ENCODE peak calls at places on chromosomes 1 and 21, in six cellular contexts. One of them, this sample, is unnamed.
A peak's percentile ranks its signal among the peaks of the same experiment; 100 is the strongest.

GRCh38 chr1:23591460-23592208 is 32.3 kb upstream of the ID3 start:
- DNase-seq in neural progenitor cell: no peak
- DNase-seq in BE2C: no peak
- DNase-seq in cardiac muscle cell: no peak
- DNase-seq in neural crest cell: no peak
- DNase-seq in RWPE1: no peak
- DNase-seq in this sample: no peak

GRCh38 chr1:215631489-215631888 is 64.4 kb downstream of the KCTD3 start:
- DNase-seq in RWPE1: peak; percentile 53
- DNase-seq in BE2C: peak; percentile 67
- DNase-seq in neural crest cell: no peak
- DNase-seq in neural progenitor cell: peak; percentile 12
- DNase-seq in cardiac muscle cell: no peak
- DNase-seq in this sample: no peak

GRCh38 chr1:65056234-65056633 is 89.9 kb upstream of the JAK1 start:
- DNase-seq in neural crest cell: no peak
- DNase-seq in cardiac muscle cell: no peak
- DNase-seq in RWPE1: no peak
- DNase-seq in BE2C: no peak
- DNase-seq in neural progenitor cell: no peak
- DNase-seq in this sample: no peak

GRCh38 chr1:72481420-72481819 is 199.1 kb upstream of the NEGR1 start:
- DNase-seq in neural progenitor cell: no peak
- DNase-seq in BE2C: no peak
- DNase-seq in cardiac muscle cell: no peak
- DNase-seq in neural crest cell: no peak
- DNase-seq in RWPE1: no peak
- DNase-seq in this sample: no peak

GRCh38 chr1:171048014-171048413 is 42.7 kb upstream of the FMO3 start:
- DNase-seq in RWPE1: no peak
- DNase-seq in neural crest cell: no peak
- DNase-seq in BE2C: no peak
- DNase-seq in cardiac muscle cell: no peak
- DNase-seq in neural progenitor cell: no peak
- DNase-seq in this sample: no peak

GRCh38 chr1:180425956-180426355 is 76.4 kb downstream of the ACBD6 start:
- DNase-seq in neural crest cell: no peak
- DNase-seq in cardiac muscle cell: no peak
- DNase-seq in neural progenitor cell: no peak
- DNase-seq in BE2C: no peak
- DNase-seq in RWPE1: no peak
- DNase-seq in this sample: no peak

GRCh38 chr1:54285815-54286214 is 85.8 kb downstream of the MRPL37 start:
- DNase-seq in RWPE1: no peak
- DNase-seq in neural crest cell: no peak
- DNase-seq in BE2C: no peak
- DNase-seq in cardiac muscle cell: no peak
- DNase-seq in neural progenitor cell: no peak
- DNase-seq in this sample: no peak

GRCh38 chr21:19048088-19048672 is 644.6 kb upstream of the TMPRSS15 start:
- DNase-seq in RWPE1: no peak
- DNase-seq in cardiac muscle cell: no peak
- DNase-seq in neural progenitor cell: no peak
- DNase-seq in neural crest cell: no peak
- DNase-seq in BE2C: no peak
- DNase-seq in this sample: no peak

GRCh38 chr1:29682918-29683314 is 446.6 kb downstream of the PTPRU start:
- DNase-seq in neural progenitor cell: no peak
- DNase-seq in BE2C: no peak
- DNase-seq in cardiac muscle cell: peak; percentile 18
- DNase-seq in RWPE1: no peak
- DNase-seq in neural crest cell: no peak
- DNase-seq in this sample: no peak

GRCh38 chr1:240608707-240609106 is 3.2 kb downstream of the GREM2 start:
- DNase-seq in neural progenitor cell: peak; percentile 42
- DNase-seq in BE2C: peak; percentile 23
- DNase-seq in cardiac muscle cell: no peak
- DNase-seq in neural crest cell: no peak
- DNase-seq in RWPE1: no peak
- DNase-seq in this sample: no peak

GRCh38 chr21:44653656-44654575 is 543 bp downstream of the KRTAP12-4 start:
- DNase-seq in cardiac muscle cell: no peak
- DNase-seq in neural crest cell: no peak
- DNase-seq in BE2C: no peak
- DNase-seq in neural progenitor cell: no peak
- DNase-seq in RWPE1: no peak
- DNase-seq in this sample: no peak

GRCh38 chr1:158017800-158018595 is 24.6 kb downstream of the KIRREL1 start:
- DNase-seq in RWPE1: no peak
- DNase-seq in neural crest cell: no peak
- DNase-seq in cardiac muscle cell: peak; percentile 71
- DNase-seq in BE2C: no peak
- DNase-seq in neural progenitor cell: no peak
- DNase-seq in this sample: no peak

GRCh38 chr1:172510479-172510878 is 22.5 kb upstream of the SUCO start:
- DNase-seq in neural progenitor cell: no peak
- DNase-seq in BE2C: no peak
- DNase-seq in cardiac muscle cell: no peak
- DNase-seq in RWPE1: no peak
- DNase-seq in neural crest cell: no peak
- DNase-seq in this sample: no peak

GRCh38 chr1:1371354-1371740 is 3.7 kb downstream of the AURKAIP1 start:
- DNase-seq in BE2C: no peak
- DNase-seq in neural crest cell: no peak
- DNase-seq in RWPE1: no peak
- DNase-seq in cardiac muscle cell: peak; percentile 24
- DNase-seq in neural progenitor cell: no peak
- DNase-seq in this sample: no peak

GRCh38 chr21:42806489-42807140 is 72.7 kb downstream of the WDR4 start:
- DNase-seq in BE2C: no peak
- DNase-seq in neural crest cell: no peak
- DNase-seq in neural progenitor cell: peak; percentile 76
- DNase-seq in RWPE1: no peak
- DNase-seq in cardiac muscle cell: no peak
- DNase-seq in this sample: no peak

GRCh38 chr21:15293251-15293650 is 228.5 kb upstream of the NRIP1 start:
- DNase-seq in cardiac muscle cell: peak; percentile 96
- DNase-seq in RWPE1: peak; percentile 63
- DNase-seq in BE2C: no peak
- DNase-seq in neural progenitor cell: no peak
- DNase-seq in neural crest cell: no peak
- DNase-seq in this sample: no peak

GRCh38 chr1:229643996-229644748 is 18.1 kb downstream of the URB2 start:
- DNase-seq in BE2C: no peak
- DNase-seq in cardiac muscle cell: peak; percentile 23
- DNase-seq in neural crest cell: no peak
- DNase-seq in neural progenitor cell: no peak
- DNase-seq in RWPE1: no peak
- DNase-seq in this sample: no peak

GRCh38 chr1:84704872-84705426 is 14.7 kb upstream of the SSX2IP start:
- DNase-seq in BE2C: no peak
- DNase-seq in cardiac muscle cell: no peak
- DNase-seq in RWPE1: no peak
- DNase-seq in neural progenitor cell: no peak
- DNase-seq in neural crest cell: no peak
- DNase-seq in this sample: no peak

GRCh38 chr1:67429011-67429527 is 1.1 kb downstream of the SERBP1 start:
- DNase-seq in BE2C: no peak
- DNase-seq in neural crest cell: no peak
- DNase-seq in cardiac muscle cell: peak; percentile 26
- DNase-seq in RWPE1: no peak
- DNase-seq in neural progenitor cell: peak; percentile 24
- DNase-seq in this sample: no peak

GRCh38 chr1:95006681-95007080 is 66.1 kb downstream of the ALG14 start:
- DNase-seq in neural crest cell: no peak
- DNase-seq in cardiac muscle cell: peak; percentile 50
- DNase-seq in neural progenitor cell: no peak
- DNase-seq in BE2C: no peak
- DNase-seq in RWPE1: no peak
- DNase-seq in this sample: no peak

GRCh38 chr1:61851849-61852692 is 109.8 kb downstream of the PATJ start:
- DNase-seq in BE2C: no peak
- DNase-seq in RWPE1: peak; percentile 35
- DNase-seq in neural crest cell: no peak
- DNase-seq in neural progenitor cell: peak; percentile 73
- DNase-seq in cardiac muscle cell: peak; percentile 89
- DNase-seq in this sample: no peak

GRCh38 chr1:185054365-185055060 is 9.2 kb downstream of the RNF2 start:
- DNase-seq in BE2C: no peak
- DNase-seq in cardiac muscle cell: no peak
- DNase-seq in neural progenitor cell: no peak
- DNase-seq in RWPE1: no peak
- DNase-seq in neural crest cell: no peak
- DNase-seq in this sample: no peak

GRCh38 chr1:30680429-30680828 is 43.0 kb downstream of the MATN1 start:
- DNase-seq in neural progenitor cell: no peak
- DNase-seq in cardiac muscle cell: no peak
- DNase-seq in neural crest cell: no peak
- DNase-seq in BE2C: no peak
- DNase-seq in RWPE1: no peak
- DNase-seq in this sample: no peak

GRCh38 chr1:175857756-175858155 is 114.4 kb upstream of the TNR start:
- DNase-seq in cardiac muscle cell: no peak
- DNase-seq in BE2C: no peak
- DNase-seq in RWPE1: no peak
- DNase-seq in neural progenitor cell: peak; percentile 63
- DNase-seq in neural crest cell: no peak
- DNase-seq in this sample: no peak

GRCh38 chr1:77370161-77370560 is 88.3 kb downstream of the AK5 start:
- DNase-seq in neural progenitor cell: no peak
- DNase-seq in cardiac muscle cell: no peak
- DNase-seq in neural crest cell: no peak
- DNase-seq in BE2C: no peak
- DNase-seq in RWPE1: no peak
- DNase-seq in this sample: no peak

DNA sequence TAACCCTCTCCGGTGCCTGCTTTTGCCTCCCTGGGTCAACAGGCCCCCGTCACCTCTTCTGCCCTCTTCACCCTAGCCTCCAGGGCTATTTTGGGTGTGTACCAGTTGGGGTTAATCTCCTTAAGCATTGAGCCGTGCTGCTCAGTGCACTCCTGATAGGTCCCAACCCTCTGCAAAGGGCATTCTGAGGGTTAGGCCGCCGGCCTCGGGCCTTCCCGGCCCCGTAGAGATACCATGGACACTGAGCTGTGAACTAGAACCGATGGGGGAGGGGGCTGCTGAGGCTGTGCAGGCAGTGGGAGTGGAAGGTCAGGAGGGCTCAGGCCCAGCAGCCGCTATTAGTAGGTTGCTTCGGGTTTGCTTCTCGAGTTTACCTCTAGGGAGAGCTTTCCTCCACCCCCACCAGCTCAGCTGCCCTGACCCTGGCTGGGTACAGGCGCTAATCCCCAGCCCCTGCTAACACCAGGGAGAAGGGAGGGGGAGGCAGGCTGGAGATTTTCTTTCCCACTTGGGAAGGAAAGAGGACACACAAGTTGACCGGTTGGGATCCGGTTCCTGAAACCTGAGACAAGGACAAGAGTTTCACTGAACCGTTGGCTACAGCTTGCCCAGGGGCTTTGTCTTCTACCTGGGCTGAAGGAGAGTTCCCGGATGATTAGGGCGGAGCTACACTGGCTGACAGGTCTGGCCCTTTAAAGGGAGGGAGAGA is 4.8 kb downstream of the LMOD1 start:
- DNase-seq in neural progenitor cell: peak; percentile 96
- DNase-seq in BE2C: no peak
- DNase-seq in neural crest cell: peak; percentile 54
- DNase-seq in RWPE1: no peak
- DNase-seq in cardiac muscle cell: no peak
- DNase-seq in this sample: peak; percentile 34
- TF ChIP-seq CTCF in neural progenitor cell: peak; percentile 30
- TF ChIP-seq CTCF in BE2C: no peak
- TF ChIP-seq CTCF in neural crest cell: no peak
- TF ChIP-seq CTCF in RWPE1: no peak
- TF ChIP-seq CTCF in cardiac muscle cell: no peak
- TF ChIP-seq CTCF in this sample: no peak

DNA sequence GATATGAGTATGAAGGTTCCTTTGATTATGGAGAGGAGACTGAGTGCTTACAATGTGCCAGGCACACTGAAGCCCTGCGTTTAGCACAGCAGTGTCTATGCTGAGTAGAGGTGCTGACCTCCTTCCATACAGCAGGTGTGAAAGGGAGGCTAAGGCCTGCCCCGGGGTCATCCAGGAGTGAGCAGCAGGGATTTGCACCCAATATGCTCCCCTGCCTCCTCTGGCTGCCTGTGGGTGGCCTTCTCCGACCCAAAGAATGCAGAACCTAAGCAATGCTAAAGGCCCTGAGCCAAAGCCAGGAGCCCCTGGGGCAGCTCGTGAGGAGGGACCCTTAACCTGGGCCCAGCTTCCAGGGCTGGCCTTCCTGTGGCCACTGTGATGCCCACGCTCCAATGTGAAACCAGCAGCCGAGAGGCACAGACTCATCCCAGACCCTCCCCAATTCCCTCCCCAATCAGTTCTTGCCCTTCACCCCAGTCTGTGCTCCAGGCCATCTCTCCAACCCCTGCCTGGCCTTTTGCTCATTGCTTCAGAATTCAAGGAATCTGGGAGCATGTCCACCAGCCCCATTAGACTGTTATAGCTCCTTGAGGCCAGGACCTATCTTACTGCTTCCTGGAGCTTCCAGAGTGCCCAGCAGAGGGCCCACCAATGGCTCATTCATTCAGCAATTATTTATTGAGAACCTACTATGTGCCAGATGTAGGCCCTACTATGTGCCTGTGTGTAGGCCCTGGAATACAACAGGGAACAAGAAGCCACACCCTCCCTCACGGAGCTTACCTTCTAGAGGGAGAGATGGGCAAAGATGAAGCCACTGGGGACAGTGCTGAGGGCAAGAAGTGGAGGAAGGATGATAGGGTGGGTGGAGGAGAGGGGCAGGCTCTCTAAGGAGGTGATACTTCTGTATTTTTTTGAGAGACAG is 53.3 kb downstream of the TAS1R2 start:
- DNase-seq in RWPE1: no peak
- DNase-seq in neural progenitor cell: no peak
- DNase-seq in neural crest cell: no peak
- DNase-seq in BE2C: no peak
- DNase-seq in cardiac muscle cell: no peak
- DNase-seq in this sample: no peak
- TF ChIP-seq CTCF in RWPE1: no peak
- TF ChIP-seq CTCF in neural progenitor cell: peak; percentile 8
- TF ChIP-seq CTCF in neural crest cell: no peak
- TF ChIP-seq CTCF in BE2C: no peak
- TF ChIP-seq CTCF in cardiac muscle cell: no peak
- TF ChIP-seq CTCF in this sample: no peak

GRCh38 chr1:96559707-96560588 is 161.6 kb upstream of the PTBP2 start:
- DNase-seq in neural progenitor cell: no peak
- DNase-seq in RWPE1: peak; percentile 33
- DNase-seq in cardiac muscle cell: peak; percentile 96
- DNase-seq in BE2C: no peak
- DNase-seq in neural crest cell: no peak
- DNase-seq in this sample: no peak
- TF ChIP-seq CTCF in neural progenitor cell: no peak
- TF ChIP-seq CTCF in RWPE1: no peak
- TF ChIP-seq CTCF in cardiac muscle cell: no peak
- TF ChIP-seq CTCF in BE2C: no peak
- TF ChIP-seq CTCF in neural crest cell: no peak
- TF ChIP-seq CTCF in this sample: no peak

GRCh38 chr1:213286235-213286634 is 235.2 kb downstream of the RPS6KC1 start:
- DNase-seq in RWPE1: no peak
- DNase-seq in BE2C: no peak
- DNase-seq in neural progenitor cell: no peak
- DNase-seq in neural crest cell: no peak
- DNase-seq in cardiac muscle cell: no peak
- DNase-seq in this sample: no peak
- TF ChIP-seq CTCF in RWPE1: no peak
- TF ChIP-seq CTCF in BE2C: peak; percentile 47
- TF ChIP-seq CTCF in neural progenitor cell: peak; percentile 36
- TF ChIP-seq CTCF in neural crest cell: peak; percentile 36
- TF ChIP-seq CTCF in cardiac muscle cell: peak; percentile 27
- TF ChIP-seq CTCF in this sample: peak; percentile 34

This sample was measured in progenitor cell of endocrine pancreas.